ENCODE peak calls at places on chromosomes 3 and 15, in seven cellular contexts. X, F, L, I, W, A and Y are unnamed samples.

GRCh38 chr15:97567411-97567810 is 393.1 kb upstream of the ARRDC4 start:
- DNase-seq in F (no peak), W (no peak), X (no peak), A (no peak), I (no peak), L (no peak), Y (no peak)

GRCh38 chr3:134079761-134080160 is 50.0 kb upstream of the SLCO2A1 start:
- DNase-seq in I (no peak), W (no peak), F (no peak), A (no peak), X (no peak), L (no peak), Y (no peak)

GRCh38 chr3:4524423-4524769 is 31.2 kb downstream of the ITPR1 start:
- DNase-seq in I (no peak), F (no peak), X (no peak), L (peak), A (no peak), W (no peak), Y (no peak)

GRCh38 chr3:185823280-185824044 is 1.4 kb downstream of the IGF2BP2 start:
- DNase-seq in W (no peak), X (peak), A (peak), I (peak), F (peak), L (peak), Y (peak)

GRCh38 chr15:79282371-79283251 is at the start of gene ANKRD34C:
- DNase-seq in L (no peak), W (no peak), F (no peak), X (no peak), I (no peak), A (no peak), Y (no peak)

GRCh38 chr3:45548724-45549123 is 45.8 kb upstream of the LIMD1 start:
- DNase-seq in A (no peak), X (no peak), L (no peak), F (no peak), I (no peak), W (no peak), Y (no peak)

GRCh38 chr3:70861234-70861633 is 548.8 kb upstream of the MDFIC2 start:
- DNase-seq in L (peak), F (no peak), A (no peak), X (no peak), W (no peak), I (no peak), Y (no peak)

GRCh38 chr15:48581221-48581620 is 64.3 kb downstream of the FBN1 start:
- DNase-seq in W (no peak), F (no peak), I (no peak), L (no peak), X (no peak), A (no peak), Y (no peak)

GRCh38 chr3:81470416-81470978 is 290.9 kb downstream of the GBE1 start:
- DNase-seq in X (no peak), L (no peak), I (no peak), W (no peak), F (no peak), A (no peak), Y (no peak)

GRCh38 chr15:20352241-20353200 is 189.1 kb downstream of the GOLGA6L6 start:
- DNase-seq in I (no peak), F (peak), W (no peak), A (peak), X (no peak), L (no peak), Y (peak)

GRCh38 chr3:113295463-113295862 is 84.1 kb downstream of the BOC start:
- DNase-seq in A (no peak), F (no peak), W (no peak), I (no peak), L (no peak), X (no peak), Y (no peak)

GRCh38 chr3:63349583-63350177 is 71.6 kb downstream of the SYNPR start:
- DNase-seq in F (peak), I (peak), W (peak), L (peak), X (peak), A (peak), Y (no peak)

GRCh38 chr3:147392083-147392916 is 14.0 kb downstream of the ZIC4 start:
- DNase-seq in I (no peak), A (no peak), F (no peak), L (no peak), W (no peak), X (no peak), Y (peak)

GRCh38 chr3:62052331-62052730 is 321.0 kb downstream of the FEZF2 start:
- DNase-seq in I (no peak), X (no peak), F (no peak), L (no peak), W (no peak), A (no peak), Y (no peak)

GRCh38 chr3:51642462-51642861 is 28.6 kb upstream of the TEX264 start:
- DNase-seq in L (peak), A (no peak), F (no peak), X (no peak), W (no peak), I (no peak), Y (no peak)

GRCh38 chr3:39383190-39383912 is at the start of gene SLC25A38:
- DNase-seq in W (peak), L (peak), I (peak), X (peak), F (peak), A (peak), Y (peak)

GRCh38 chr15:100017140-100017539 is 283.9 kb upstream of the LYSMD4 start:
- DNase-seq in X (no peak), I (no peak), W (no peak), A (no peak), L (no peak), F (no peak), Y (no peak)

GRCh38 chr15:90365414-90366055 is 13.5 kb downstream of the ZNF774 start:
- DNase-seq in X (no peak), I (no peak), F (no peak), A (no peak), L (no peak), W (no peak), Y (no peak)

GRCh38 chr15:32029862-32030781 is at the start of gene CHRNA7:
- DNase-seq in L (peak), W (peak), X (peak), F (peak), I (peak), A (peak), Y (peak)

GRCh38 chr3:14716593-14716992 is 41.7 kb downstream of the C3orf20 start:
- DNase-seq in A (no peak), I (no peak), W (no peak), F (no peak), L (no peak), X (no peak), Y (no peak)

GRCh38 chr15:80585544-80586018 is 109.5 kb upstream of the ABHD17C start:
- DNase-seq in I (no peak), F (no peak), X (peak), W (no peak), A (peak), L (no peak), Y (no peak)

GRCh38 chr3:179192542-179192941 is 44.4 kb downstream of the PIK3CA start:
- DNase-seq in F (no peak), X (no peak), I (no peak), A (no peak), W (no peak), L (no peak), Y (no peak)

GRCh38 chr15:45265506-45265905 is 13.5 kb downstream of the SLC28A2 start:
- DNase-seq in L (no peak), A (no peak), X (no peak), W (no peak), F (no peak), I (no peak), Y (no peak)

GRCh38 chr3:156206157-156206556 is 85.8 kb downstream of the KCNAB1 start:
- DNase-seq in W (no peak), F (no peak), I (no peak), A (no peak), L (peak), X (no peak), Y (no peak)

GRCh38 chr3:69410301-69410700 is 24.4 kb upstream of the FRMD4B start:
- DNase-seq in L (peak), X (peak), I (peak), F (peak), A (peak), W (peak), Y (peak)

GRCh38 chr3:32794487-32795308 is 23.1 kb upstream of the TRIM71 start:
- DNase-seq in I (no peak), L (peak), X (no peak), A (no peak), F (no peak), W (peak), Y (no peak)

GRCh38 chr15:99507016-99507731 is 58.6 kb upstream of the MEF2A start:
- DNase-seq in A (no peak), L (peak), F (peak), X (no peak), W (no peak), I (peak), Y (no peak)

GRCh38 chr15:73996939-73997338 is 2.4 kb downstream of the PML start:
- DNase-seq in L (no peak), X (no peak), F (no peak), I (no peak), W (no peak), A (peak), Y (peak)

GRCh38 chr15:63601026-63601726 is 4.0 kb downstream of the FBXL22 start:
- DNase-seq in A (peak), I (peak), X (peak), L (peak), F (no peak), W (peak), Y (peak)

GRCh38 chr15:63600001-63600645 is 2.9 kb downstream of the FBXL22 start:
- DNase-seq in X (no peak), A (peak), I (peak), W (peak), F (no peak), L (no peak), Y (peak)

GRCh38 chr15:63601727-63602185 is 4.6 kb downstream of the FBXL22 start:
- DNase-seq in X (peak), W (no peak), F (no peak), A (peak), I (no peak), L (no peak), Y (no peak)

GRCh38 chr15:63599401-63600000 is 2.3 kb downstream of the FBXL22 start:
- DNase-seq in W (peak), X (peak), L (no peak), F (peak), I (peak), A (peak), Y (peak)

DNA sequence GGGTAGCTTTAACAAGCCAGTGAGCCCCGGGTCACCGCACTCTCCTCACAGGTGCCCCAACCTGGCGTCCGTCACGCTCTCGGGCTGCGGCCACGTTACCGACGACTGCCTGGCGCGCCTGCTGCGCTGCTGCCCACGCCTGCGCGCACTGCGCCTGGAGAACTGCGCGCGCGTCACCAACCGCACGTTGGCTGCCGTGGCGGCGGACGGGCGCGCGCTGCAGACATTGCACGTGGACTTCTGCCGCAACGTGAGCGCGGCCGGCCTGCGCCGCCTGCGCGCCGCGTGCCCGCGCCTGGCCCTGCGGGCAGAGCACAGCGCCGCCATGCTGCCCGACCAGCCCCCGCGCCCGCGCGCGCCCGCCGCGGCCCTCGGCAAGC is 3.4 kb downstream of the FBXL22 start:
- DNase-seq in L (peak), W (peak), I (peak), F (peak), A (peak), X (peak), Y (peak)
- TF ChIP-seq POLR2A in L (peak), W (peak), I (peak), F (no peak), A (peak), X (peak), Y (peak)

GRCh38 chr3:73296258-73296635 is 234.8 kb downstream of the EBLN2 start:
- DNase-seq in L (no peak), I (no peak), F (no peak), A (no peak), W (no peak), X (no peak), Y (no peak)
- H3K27ac ChIP-seq in L (no peak), I (no peak), F (no peak), A (no peak), W (no peak), X (no peak), Y (no peak)

GRCh38 chr15:40941528-40942336 is 11.5 kb upstream of the CHAC1 start:
- DNase-seq in I (peak), X (peak), F (peak), W (peak), L (peak), A (peak), Y (peak)
- TF ChIP-seq POLR2A in I (peak), X (peak), F (no peak), W (no peak), L (peak), A (peak), Y (no peak)

GRCh38 chr15:85473455-85473854 is 93.1 kb downstream of the AKAP13 start:
- DNase-seq in X (no peak), W (no peak), F (no peak), A (no peak), L (peak), I (no peak), Y (no peak)
- H3K27ac ChIP-seq in X (no peak), W (peak), F (peak), A (no peak), L (no peak), I (no peak), Y (no peak)